ENCODE peak calls at places on chromosomes 7 and 10, in four cellular contexts. G is fibroblast of the aortic adventitia, U is mammary epithelial cell, D is astrocyte of the cerebellum. X is an unnamed sample.

GRCh38 chr10:24771943-24772747 is 48.5 kb upstream of the ARHGAP21 start:
- DNase-seq in D (no peak), U (no peak), G (peak; percentile 59), X (no peak)

GRCh38 chr10:32943854-32944661 is 14.0 kb downstream of the ITGB1 start:
- DNase-seq in D (no peak), U (no peak), G (no peak), X (no peak)

GRCh38 chr7:66238712-66239466 is 33.8 kb downstream of the TPST1 start:
- DNase-seq in D (no peak), G (no peak), U (no peak), X (no peak)

GRCh38 chr7:51162724-51163329 is 153.8 kb downstream of the COBL start:
- DNase-seq in U (peak; percentile 72), D (peak; percentile 86), G (peak; percentile 86), X (peak; percentile 44)

GRCh38 chr7:101636822-101637623 is 7.9 kb upstream of the MYL10 start:
- DNase-seq in D (no peak), G (no peak), U (no peak), X (no peak)

GRCh38 chr10:93406367-93407145 is 75.6 kb downstream of the MYOF start:
- DNase-seq in G (no peak), U (peak; percentile 45), D (peak; percentile 15), X (no peak)

GRCh38 chr10:69943292-69943820 is 109.3 kb upstream of the MACROH2A2 start:
- DNase-seq in G (no peak), U (no peak), D (no peak), X (no peak)

GRCh38 chr10:62384057-62384446 is 9.9 kb downstream of the ZNF365 start:
- DNase-seq in D (peak; percentile 34), U (peak; percentile 99), G (peak; percentile 76), X (no peak)

GRCh38 chr7:137476937-137477336 is 133.4 kb upstream of the PTN start:
- DNase-seq in U (no peak), G (no peak), D (no peak), X (no peak)

GRCh38 chr10:93422121-93422520 is 60.0 kb downstream of the MYOF start:
- DNase-seq in G (no peak), U (no peak), D (no peak), X (no peak)

GRCh38 chr10:103640436-103641181 is 147.1 kb downstream of the NEURL1 start:
- DNase-seq in D (no peak), U (no peak), G (peak; percentile 47), X (no peak)

GRCh38 chr7:88665892-88666514 is 93.5 kb upstream of the ZNF804B start:
- DNase-seq in G (no peak), U (no peak), D (no peak), X (no peak)

GRCh38 chr7:44348851-44349781 is 23.7 kb upstream of the CAMK2B start:
- DNase-seq in U (no peak), D (no peak), G (no peak), X (no peak)
- TF ChIP-seq CTCF in U (no peak), D (no peak), G (no peak), X (no peak)

DNA sequence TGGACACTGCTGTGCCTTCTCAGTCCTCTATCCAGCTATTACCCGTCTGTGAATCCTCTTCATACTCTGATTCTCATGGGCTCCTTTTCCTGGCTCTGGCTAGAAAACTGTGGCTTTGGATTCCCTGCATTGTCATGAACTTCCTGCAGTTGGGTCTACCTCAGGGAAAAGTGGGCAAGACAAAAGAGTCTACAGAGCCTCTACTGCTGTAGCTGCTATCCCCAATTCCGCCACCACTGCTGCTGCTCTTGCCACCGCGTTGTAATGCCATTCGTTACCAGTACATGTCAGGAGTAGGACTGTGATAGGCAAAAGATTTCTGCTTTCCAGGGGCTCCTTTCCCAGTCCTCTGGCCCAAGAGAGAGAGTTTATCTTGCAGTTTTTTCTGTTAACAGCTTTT is 23.9 kb upstream of the PPP1R17 start:
- DNase-seq in D (no peak), U (no peak), G (no peak), X (no peak)
- TF ChIP-seq CTCF in D (no peak), U (peak; percentile 1), G (no peak), X (no peak)

DNA sequence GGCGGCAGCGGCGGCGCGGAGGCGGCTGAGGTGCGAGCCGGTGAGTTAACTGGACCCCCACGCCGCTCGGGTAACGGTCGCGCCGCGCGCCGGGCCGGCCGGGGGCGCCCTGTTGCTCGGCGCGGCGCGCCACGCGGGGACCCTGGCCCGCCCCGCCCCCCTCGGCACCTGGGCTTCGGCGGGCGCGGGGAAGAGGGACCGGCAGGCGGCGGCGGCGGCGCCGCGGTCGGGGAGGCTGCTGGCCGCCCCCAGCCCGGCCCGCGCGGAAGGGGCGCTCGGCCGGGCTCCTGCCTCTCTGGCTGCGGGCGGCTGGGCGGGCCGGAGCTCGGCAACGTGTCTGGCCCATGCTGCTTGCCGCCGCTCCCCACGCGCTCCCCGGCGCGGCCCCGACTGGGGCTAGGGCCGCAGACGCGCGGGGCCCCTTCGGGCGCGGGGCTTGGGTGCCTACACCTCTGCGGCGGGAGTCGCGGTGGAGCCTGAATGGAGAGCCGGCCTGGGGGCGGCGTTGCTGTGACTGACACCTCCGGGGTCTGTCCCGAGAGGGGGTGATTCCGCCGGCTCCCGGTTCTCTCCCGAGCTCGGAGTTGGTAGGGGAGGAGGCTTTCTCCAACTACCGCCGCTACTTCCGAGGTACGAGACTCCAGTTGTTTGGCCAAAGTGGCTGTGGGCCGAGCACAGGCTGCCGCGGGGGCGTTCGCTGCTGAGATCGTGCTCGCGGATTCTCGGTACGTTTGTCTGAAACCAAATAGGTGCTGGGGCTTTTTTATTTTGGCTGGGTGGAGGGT is 494 bp downstream of the PALS2 start:
- DNase-seq in G (peak; percentile 48), D (no peak), U (peak; percentile 71), X (no peak)
- TF ChIP-seq CTCF in G (no peak), D (peak; percentile 2), U (no peak), X (no peak)

DNA sequence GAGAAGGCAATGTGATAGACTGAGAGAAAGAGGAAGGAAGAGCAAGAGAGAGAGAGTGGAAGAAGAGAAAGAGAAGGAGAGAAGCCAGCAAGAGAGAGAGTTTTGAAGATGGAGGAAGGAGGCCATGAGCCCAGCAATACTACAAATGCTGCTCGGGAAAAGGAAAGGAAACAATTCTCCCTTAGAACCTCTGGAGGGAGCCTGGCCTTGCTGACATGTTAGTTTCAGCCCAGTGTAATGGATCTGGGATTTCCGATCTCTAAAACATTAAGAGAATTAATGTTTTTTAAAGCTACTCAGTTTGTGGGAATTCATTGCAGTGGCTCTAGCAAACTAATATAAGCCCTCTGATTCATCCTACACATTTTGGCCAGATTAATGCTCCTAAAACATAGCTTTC is 206.8 kb upstream of the MTPN start:
- DNase-seq in D (no peak), U (no peak), G (no peak), X (no peak)
- TF ChIP-seq CTCF in D (peak; percentile 35), U (no peak), G (no peak), X (peak; percentile 7)

GRCh38 chr10:44030132-44030531 is 354.8 kb downstream of the CXCL12 start:
- DNase-seq in G (peak; percentile 5), U (no peak), D (no peak), X (no peak)
- TF ChIP-seq CTCF in G (peak; percentile 1), U (no peak), D (no peak), X (no peak)

GRCh38 chr10:26438534-26439269 is 561 bp downstream of the APBB1IP start:
- DNase-seq in U (no peak), G (peak; percentile 28), D (no peak), X (no peak)

GRCh38 chr10:26435852-26436251 is 2.3 kb upstream of the APBB1IP start:
- DNase-seq in D (no peak), G (no peak), U (no peak), X (no peak)

GRCh38 chr10:26436848-26437247 is 1.3 kb upstream of the APBB1IP start:
- DNase-seq in G (no peak), D (no peak), U (no peak), X (no peak)

GRCh38 chr10:26439436-26440090 is 1.4 kb downstream of the APBB1IP start:
- DNase-seq in U (no peak), G (peak; percentile 24), D (no peak), X (no peak)

GRCh38 chr10:26437637-26438461 is at the start of gene APBB1IP:
- DNase-seq in D (no peak), G (peak; percentile 62), U (no peak), X (peak; percentile 60)
- TF ChIP-seq CTCF in D (no peak), G (no peak), U (no peak), X (no peak)

GRCh38 chr10:73060738-73061635 is 35.7 kb downstream of the P4HA1 start:
- DNase-seq in D (no peak), U (peak; percentile 37), G (peak; percentile 45), X (no peak)
- TF ChIP-seq CTCF in D (peak; percentile 49), U (peak; percentile 58), G (peak; percentile 46), X (peak; percentile 28)

GRCh38 chr10:112365014-112365432 is 8.9 kb upstream of the ACSL5 start:
- DNase-seq in D (no peak), G (no peak), U (no peak), X (no peak)

GRCh38 chr10:112366992-112367391 is 6.9 kb upstream of the ACSL5 start:
- DNase-seq in U (no peak), G (no peak), D (no peak), X (no peak)

GRCh38 chr10:112363696-112364688 is 9.9 kb upstream of the ACSL5 start:
- DNase-seq in G (no peak), D (no peak), U (no peak), X (no peak)

GRCh38 chr10:112367516-112367915 is 6.4 kb upstream of the ACSL5 start:
- DNase-seq in G (no peak), D (no peak), U (no peak), X (no peak)

DNA sequence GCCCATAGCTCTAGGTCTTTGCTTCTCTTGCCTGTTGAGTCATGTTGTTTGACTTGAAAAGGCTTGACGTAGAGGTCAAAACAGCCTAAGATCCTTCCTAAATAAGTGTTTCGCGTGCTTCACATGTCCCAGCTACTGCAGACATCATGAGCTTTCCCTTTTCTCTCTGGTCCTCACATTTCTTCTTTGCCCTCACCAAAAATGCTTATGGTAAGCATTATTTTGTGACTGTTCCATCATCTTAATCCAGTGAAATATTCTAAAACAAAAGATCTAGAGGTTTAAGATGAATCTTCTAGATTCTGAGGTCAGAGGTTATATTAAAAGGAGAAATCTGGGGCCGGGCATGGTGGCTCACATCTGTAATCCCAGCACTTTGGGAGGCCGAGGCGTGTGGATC is 8.5 kb upstream of the ACSL5 start:
- DNase-seq in U (no peak), G (no peak), D (no peak), X (no peak)
- TF ChIP-seq CTCF in U (no peak), G (no peak), D (no peak), X (no peak)